ENCODE peak calls at places on chromosome 16, in five cellular contexts. O, E, J, F and P are unnamed samples.

GRCh38 chr16:17275076-17275732 is 195.6 kb downstream of the XYLT1 start:
- DNase-seq in O (no peak), E (no peak), J (no peak), F (no peak), P (no peak)

GRCh38 chr16:65767125-65767524 is 599.4 kb upstream of the CDH5 start:
- DNase-seq in O (no peak), E (no peak), J (no peak), F (no peak), P (no peak)

GRCh38 chr16:10156111-10156510 is 26.1 kb downstream of the GRIN2A start:
- DNase-seq in O (no peak), E (no peak), J (no peak), F (no peak), P (no peak)

GRCh38 chr16:56744996-56745640 is 15.2 kb downstream of the NUP93 start:
- DNase-seq in O (no peak), E (no peak), J (no peak), F (no peak), P (no peak)

GRCh38 chr16:75027520-75028300 is 28.9 kb downstream of the ZNRF1 start:
- DNase-seq in O (no peak), E (no peak), J (no peak), F (no peak), P (no peak)

GRCh38 chr16:17416461-17417221 is 54.1 kb downstream of the XYLT1 start:
- DNase-seq in O (peak), E (no peak), J (no peak), F (no peak), P (peak)

GRCh38 chr16:27676807-27677206 is 126.9 kb downstream of the KATNIP start:
- DNase-seq in O (peak), E (no peak), J (no peak), F (no peak), P (no peak)

GRCh38 chr16:17271687-17272086 is 199.1 kb downstream of the XYLT1 start:
- DNase-seq in O (no peak), E (no peak), J (no peak), F (no peak), P (no peak)

GRCh38 chr16:14444979-14445810 is 184.9 kb downstream of the PARN start:
- DNase-seq in O (no peak), E (no peak), J (no peak), F (no peak), P (no peak)

GRCh38 chr16:11346700-11347319 is 1.6 kb downstream of the RMI2 start:
- DNase-seq in O (no peak), E (no peak), J (no peak), F (no peak), P (no peak)
- H3K4me3 ChIP-seq in O (no peak), E (no peak), J (no peak), F (no peak), P (no peak)

DNA sequence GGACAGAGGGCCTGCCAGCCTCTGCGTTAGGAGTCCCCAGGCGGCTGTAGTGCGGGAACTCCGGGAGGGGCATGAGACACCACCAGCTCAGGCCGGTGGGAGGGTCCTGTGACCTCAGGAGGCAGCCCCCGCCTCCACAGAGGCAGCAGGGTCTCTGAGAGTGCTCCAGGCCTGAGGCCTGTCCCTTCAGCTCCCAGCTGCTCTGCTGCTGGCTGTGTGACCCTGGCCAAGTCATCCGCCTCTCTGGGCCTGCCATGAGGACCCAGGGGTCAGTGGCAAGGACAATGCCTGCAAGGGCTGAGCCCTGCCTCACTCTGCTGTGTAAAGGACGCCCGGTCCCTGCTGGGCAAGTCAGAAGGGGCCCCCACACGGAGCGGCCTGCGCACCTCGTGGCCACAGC is 27.1 kb upstream of the ZFPM1 start:
- DNase-seq in O (no peak), E (no peak), J (no peak), F (no peak), P (no peak)
- H3K4me3 ChIP-seq in O (no peak), E (no peak), J (no peak), F (no peak), P (no peak)

GRCh38 chr16:86577314-86577971 is 906 bp upstream of the FOXL1 start:
- DNase-seq in O (no peak), E (no peak), J (no peak), F (no peak), P (no peak)

GRCh38 chr16:86576591-86577313 is 1.6 kb upstream of the FOXL1 start:
- DNase-seq in O (peak), E (no peak), J (no peak), F (no peak), P (no peak)

GRCh38 chr16:86579268-86580062 is 1.1 kb downstream of the FOXL1 start:
- DNase-seq in O (no peak), E (no peak), J (no peak), F (no peak), P (no peak)

GRCh38 chr16:86578499-86579267 is at the start of gene FOXL1:
- DNase-seq in O (peak), E (no peak), J (no peak), F (no peak), P (no peak)

GRCh38 chr16:86578056-86578455 is 293 bp upstream of the FOXL1 start:
- DNase-seq in O (peak), E (no peak), J (no peak), F (no peak), P (no peak)
- H3K4me3 ChIP-seq in O (peak), E (no peak), J (peak), F (no peak), P (no peak)

DNA sequence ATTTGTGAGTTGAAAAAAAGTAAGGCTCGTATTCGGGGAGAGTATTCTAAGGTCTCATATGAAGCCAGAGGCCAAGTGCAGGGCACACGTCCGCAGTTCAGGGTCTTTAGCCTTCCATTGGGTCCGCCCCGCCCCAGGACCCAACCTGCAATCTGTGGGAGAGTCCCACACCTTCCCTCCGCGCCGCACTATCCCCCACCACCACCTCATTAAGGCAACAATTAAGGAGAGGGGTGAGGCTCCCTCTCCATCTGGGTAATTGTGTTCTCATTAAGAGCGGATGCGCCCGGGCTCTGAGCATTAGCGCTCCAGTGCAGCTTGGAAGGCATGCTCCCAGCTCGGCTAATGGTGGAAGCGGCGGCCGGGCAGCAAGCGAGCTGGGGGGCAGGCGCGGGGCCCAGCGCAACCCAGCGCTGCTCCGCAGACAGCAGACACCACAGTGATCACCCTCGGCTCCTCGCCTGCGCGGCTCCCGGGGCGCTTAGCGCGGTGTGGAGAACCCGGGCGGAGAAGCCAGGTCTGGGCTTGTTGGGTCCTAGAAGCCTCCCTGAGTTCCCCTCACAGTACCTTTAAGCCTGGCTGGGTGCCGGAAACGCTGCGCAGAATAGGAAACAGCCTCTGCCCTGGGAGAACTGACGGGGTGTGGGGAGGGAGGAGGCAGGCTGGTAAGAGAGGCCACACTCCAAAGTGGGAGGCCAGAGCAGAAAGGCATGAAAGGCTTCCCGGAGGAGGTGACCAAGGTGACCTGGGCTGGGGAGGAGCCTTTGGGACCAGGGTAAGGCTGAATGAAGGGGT is 6.5 kb downstream of the CBLN1 start:
- DNase-seq in O (no peak), E (no peak), J (no peak), F (no peak), P (no peak)
- H3K4me3 ChIP-seq in O (no peak), E (no peak), J (no peak), F (no peak), P (no peak)

GRCh38 chr16:81096715-81097208 is 567 bp upstream of the GCSH start:
- DNase-seq in O (no peak), E (no peak), J (no peak), F (no peak), P (no peak)
- H3K4me3 ChIP-seq in O (peak), E (peak), J (peak), F (no peak), P (peak)

GRCh38 chr16:54174750-54175149 is 111.8 kb downstream of the IRX3 start:
- DNase-seq in O (no peak), E (no peak), J (no peak), F (no peak), P (no peak)
- H3K4me3 ChIP-seq in O (no peak), E (no peak), J (no peak), F (no peak), P (no peak)

GRCh38 chr16:88922114-88922825 is 54.7 kb downstream of the CBFA2T3 start:
- DNase-seq in O (peak), E (no peak), J (no peak), F (no peak), P (no peak)
- H3K4me3 ChIP-seq in O (no peak), E (no peak), J (no peak), F (no peak), P (no peak)

GRCh38 chr16:4313563-4314531 is 2.0 kb upstream of the GLIS2 start:
- DNase-seq in O (peak), E (no peak), J (no peak), F (no peak), P (peak)
- H3K4me3 ChIP-seq in O (no peak), E (no peak), J (no peak), F (no peak), P (no peak)